ENCODE peak calls at places on chromosomes 6 and 20, in six cellular contexts. F, G, Q, P, O and V are unnamed samples.

GRCh38 chr6:141118991-141119390 is 1013.7 kb upstream of the GJE1 start:
- DNase-seq in F (no peak), G (no peak), Q (no peak), P (no peak), O (no peak), V (no peak)

GRCh38 chr6:151391471-151392428 is at the start of gene ZBTB2:
- DNase-seq in F (peak; percentile 59), G (peak; percentile 78), Q (peak; percentile 87), P (peak; percentile 76), O (peak; percentile 67), V (peak; percentile 80)

GRCh38 chr20:4916991-4917881 is 84.1 kb downstream of the SLC23A2 start:
- DNase-seq in F (no peak), G (peak; percentile 56), Q (no peak), P (no peak), O (no peak), V (no peak)

GRCh38 chr6:163706688-163707087 is 292.2 kb downstream of the QKI start:
- DNase-seq in F (no peak), G (no peak), Q (no peak), P (no peak), O (no peak), V (no peak)

GRCh38 chr6:11298651-11299420 is 66.4 kb upstream of the NEDD9 start:
- DNase-seq in F (peak; percentile 46), G (peak; percentile 63), Q (no peak), P (no peak), O (peak; percentile 53), V (no peak)

GRCh38 chr20:52060794-52061714 is 130.5 kb downstream of the ZFP64 start:
- DNase-seq in F (no peak), G (no peak), Q (no peak), P (no peak), O (no peak), V (peak; percentile 83)

GRCh38 chr6:121584591-121585369 is 149.3 kb downstream of the GJA1 start:
- DNase-seq in F (no peak), G (no peak), Q (no peak), P (no peak), O (no peak), V (no peak)

GRCh38 chr6:21384211-21384610 is 209.3 kb upstream of the SOX4 start:
- DNase-seq in F (no peak), G (no peak), Q (no peak), P (no peak), O (no peak), V (no peak)

GRCh38 chr6:73798592-73798991 is 102.6 kb downstream of the CD109 start:
- DNase-seq in F (no peak), G (no peak), Q (peak; percentile 86), P (peak; percentile 83), O (no peak), V (peak; percentile 23)

GRCh38 chr20:42270539-42270938 is 652.4 kb upstream of the CHD6 start:
- DNase-seq in F (no peak), G (no peak), Q (no peak), P (no peak), O (no peak), V (no peak)

GRCh38 chr6:36953931-36954261 is 642 bp upstream of the PI16 start:
- DNase-seq in F (no peak), G (no peak), Q (no peak), P (no peak), O (no peak), V (no peak)

GRCh38 chr6:36955671-36956070 is 1.1 kb downstream of the PI16 start:
- DNase-seq in F (no peak), G (no peak), Q (no peak), P (no peak), O (no peak), V (no peak)

GRCh38 chr6:36954262-36954931 is at the start of gene PI16:
- DNase-seq in F (no peak), G (no peak), Q (no peak), P (no peak), O (no peak), V (no peak)

GRCh38 chr6:36956111-36956820 is 1.7 kb downstream of the PI16 start:
- DNase-seq in F (no peak), G (no peak), Q (no peak), P (no peak), O (no peak), V (no peak)

DNA sequence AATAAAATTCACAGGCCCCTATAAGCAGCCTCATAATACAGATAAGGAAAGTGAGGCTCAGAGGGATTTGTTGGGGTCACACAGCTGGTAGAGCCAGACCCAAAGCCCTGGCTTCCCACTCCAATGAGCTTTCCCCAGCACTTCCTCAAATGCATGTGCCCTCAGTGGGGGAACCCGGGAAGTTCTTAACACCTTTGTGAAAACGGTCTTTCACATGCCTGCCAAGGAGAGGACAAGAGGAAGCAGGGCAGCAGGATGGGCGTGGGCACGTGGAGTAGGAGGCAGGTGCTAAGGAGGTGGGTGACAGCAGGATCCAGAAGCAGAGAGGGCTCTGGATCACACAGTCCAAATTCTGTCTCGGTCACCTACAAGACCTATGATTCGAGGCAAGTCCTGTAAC is 598 bp downstream of the PI16 start:
- DNase-seq in F (no peak), G (no peak), Q (no peak), P (no peak), O (no peak), V (no peak)
- H3K4me3 ChIP-seq in F (no peak overlapping the region), G (no peak overlapping the region), Q (no peak overlapping the region), P (no peak overlapping the region), O (no peak overlapping the region), V (no peak overlapping the region)

GRCh38 chr6:25934181-25934580 is 3.7 kb upstream of the SLC17A2 start:
- DNase-seq in F (no peak), G (no peak), Q (no peak), P (no peak), O (no peak), V (no peak)
- H3K27me3 ChIP-seq in F (no peaks in the 10 kb centered on the region), G (no peaks in the 10 kb centered on the region), Q (no peaks in the 10 kb centered on the region), P (no peaks in the 10 kb centered on the region), O (no peaks in the 10 kb centered on the region), V (no peaks in the 10 kb centered on the region)

GRCh38 chr6:104130343-104130742 is 729.4 kb downstream of the HACE1 start:
- DNase-seq in F (no peak), G (no peak), Q (no peak), P (no peak), O (no peak), V (no peak)
- TF ChIP-seq CTCF in F (no peak), G (no peak), Q (no peak), P (no peak), O (no peak), V (no peak)

GRCh38 chr6:36862164-36862847 is 12.3 kb downstream of the PPIL1 start:
- DNase-seq in F (no peak), G (no peak), Q (no peak), P (no peak), O (no peak), V (no peak)
- H3K4me3 ChIP-seq in F (no peak overlapping the region), G (no peak overlapping the region), Q (no peak overlapping the region), P (no peak overlapping the region), O (no peak overlapping the region), V (no peak overlapping the region)

DNA sequence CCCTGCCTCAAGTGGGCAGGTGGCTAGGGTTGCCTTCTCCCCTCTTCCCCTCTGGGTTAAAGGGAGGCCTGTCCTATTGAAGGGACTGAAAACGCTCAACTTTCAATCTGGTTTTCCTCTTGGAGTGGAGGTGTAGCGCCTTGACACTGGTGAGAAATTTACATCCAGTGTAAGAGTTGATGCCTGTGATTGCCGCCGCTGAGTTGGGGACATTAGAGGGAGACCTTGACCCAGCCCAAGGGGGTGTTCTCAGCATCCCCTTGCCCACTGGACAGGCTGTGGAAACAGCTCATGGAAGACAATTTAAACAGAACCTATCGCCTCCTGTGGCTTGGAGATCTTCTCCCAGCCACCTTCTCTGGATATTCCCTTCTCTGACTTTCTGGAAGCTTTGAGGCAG is 61.6 kb downstream of the SLC24A3 start:
- DNase-seq in F (no peak), G (no peak), Q (no peak), P (no peak), O (no peak), V (no peak)
- H3K27me3 ChIP-seq in F (no peaks in the 10 kb centered on the region), G (no peaks in the 10 kb centered on the region), Q (no peaks in the 10 kb centered on the region), P (no peaks in the 10 kb centered on the region), O (no peaks in the 10 kb centered on the region), V (no peaks in the 10 kb centered on the region)

GRCh38 chr6:4848382-4849068 is 72.3 kb downstream of the CDYL start:
- DNase-seq in F (no peak), G (no peak), Q (no peak), P (no peak), O (no peak), V (peak; percentile 71)
- TF ChIP-seq CTCF in F (no peak), G (peak; percentile 31), Q (peak; percentile 13), P (peak; percentile 26), O (peak; percentile 39), V (peak; percentile 78)

DNA sequence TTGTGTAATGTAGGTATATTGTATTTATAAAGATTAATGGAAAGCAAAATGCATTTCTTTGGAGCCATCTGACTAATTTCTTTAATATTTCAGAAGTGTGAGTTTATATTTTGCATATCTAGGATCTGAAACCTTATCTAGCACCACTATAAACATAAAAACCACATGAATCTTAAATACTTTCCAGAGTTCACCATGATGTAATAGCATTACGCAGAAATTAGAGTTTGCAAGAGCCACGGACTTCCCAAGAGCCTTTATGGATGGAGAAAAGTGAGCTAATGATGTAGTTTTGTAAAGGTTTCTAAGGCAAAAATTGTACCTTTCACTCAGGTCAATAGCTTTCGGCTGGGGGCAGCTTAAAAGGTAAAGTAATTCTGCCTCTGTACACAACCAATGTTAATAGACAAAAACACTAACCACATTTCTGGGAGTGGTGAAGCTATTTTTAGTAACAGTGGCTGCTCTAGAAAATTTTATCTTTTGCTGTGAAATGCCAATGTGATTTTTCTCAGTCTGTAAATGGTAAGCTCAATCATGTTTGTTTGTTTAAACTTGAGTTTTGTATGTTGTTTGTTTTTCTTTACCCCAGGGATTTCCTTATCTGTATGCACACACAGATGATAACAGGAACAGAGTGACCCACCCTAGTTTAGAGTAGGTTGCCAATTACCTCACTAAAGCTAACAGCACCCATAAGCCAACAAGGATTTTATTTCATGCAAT is 80.5 kb downstream of the FILIP1 start:
- DNase-seq in F (no peak), G (no peak), Q (no peak), P (no peak), O (no peak), V (no peak)
- H3K4me3 ChIP-seq in F (no peak overlapping the region), G (no peak overlapping the region), Q (no peak overlapping the region), P (no peak overlapping the region), O (no peak overlapping the region), V (no peak overlapping the region)

GRCh38 chr6:101397199-101397598 is 3.7 kb downstream of the GRIK2 start:
- DNase-seq in F (no peak), G (no peak), Q (no peak), P (no peak), O (no peak), V (no peak)
- H3K27me3 ChIP-seq in F (peaks cover 3% of the 10 kb centered on the region), G (peaks cover 66% of the 10 kb centered on the region), Q (peaks cover 83% of the 10 kb centered on the region), P (no peaks in the 10 kb centered on the region), O (no peaks in the 10 kb centered on the region), V (no peaks in the 10 kb centered on the region)